ENCODE peak calls at places on chromosomes 12 and 14, in four cellular contexts. One of them, this sample, is unnamed.
A peak's percentile ranks its signal among the peaks of the same experiment; 100 is the strongest.

GRCh38 chr14:99062216-99062615 is 209.8 kb downstream of the BCL11B start:
- DNase-seq in H1: no peak
- DNase-seq in K562: no peak
- DNase-seq in HepG2: no peak
- DNase-seq in this sample: no peak

GRCh38 chr14:68607081-68607851 is 185.6 kb downstream of the ZFP36L1 start:
- DNase-seq in H1: no peak
- DNase-seq in K562: no peak
- DNase-seq in HepG2: peak; percentile 68
- DNase-seq in this sample: no peak

GRCh38 chr14:85934123-85934885 is 404.4 kb downstream of the FLRT2 start:
- DNase-seq in H1: no peak
- DNase-seq in K562: no peak
- DNase-seq in HepG2: peak; percentile 15
- DNase-seq in this sample: peak; percentile 13

GRCh38 chr12:111570090-111570961 is 28.8 kb downstream of the ATXN2 start:
- DNase-seq in H1: no peak
- DNase-seq in K562: no peak
- DNase-seq in HepG2: no peak
- DNase-seq in this sample: peak; percentile 74

GRCh38 chr14:68394719-68395117 is 398.1 kb downstream of the ZFP36L1 start:
- DNase-seq in H1: no peak
- DNase-seq in K562: no peak
- DNase-seq in HepG2: no peak
- DNase-seq in this sample: no peak

GRCh38 chr12:11958216-11959091 is 112.3 kb upstream of the BCL2L14 start:
- DNase-seq in H1: no peak
- DNase-seq in K562: no peak
- DNase-seq in HepG2: peak; percentile 8
- DNase-seq in this sample: peak; percentile 43

GRCh38 chr14:91753501-91754128 is 21.7 kb upstream of the CATSPERB start:
- DNase-seq in H1: no peak
- DNase-seq in K562: no peak
- DNase-seq in HepG2: no peak
- DNase-seq in this sample: no peak

GRCh38 chr12:94145231-94145979 is 3.0 kb upstream of the PLXNC1 start:
- DNase-seq in H1: no peak
- DNase-seq in K562: peak; percentile 37
- DNase-seq in HepG2: no peak
- DNase-seq in this sample: peak; percentile 42

GRCh38 chr14:37865719-37866549 is 270.5 kb downstream of the TTC6 start:
- DNase-seq in H1: no peak
- DNase-seq in K562: no peak
- DNase-seq in HepG2: peak; percentile 32
- DNase-seq in this sample: no peak

GRCh38 chr12:95548056-95548538 is 3.2 kb downstream of the USP44 start:
- DNase-seq in H1: no peak
- DNase-seq in K562: peak; percentile 23
- DNase-seq in HepG2: no peak
- DNase-seq in this sample: no peak
- TF ChIP-seq RFX5 in H1: no peak
- TF ChIP-seq RFX5 in K562: no peak
- TF ChIP-seq RFX5 in HepG2: no peak
- TF ChIP-seq RFX5 in this sample: no peak

DNA sequence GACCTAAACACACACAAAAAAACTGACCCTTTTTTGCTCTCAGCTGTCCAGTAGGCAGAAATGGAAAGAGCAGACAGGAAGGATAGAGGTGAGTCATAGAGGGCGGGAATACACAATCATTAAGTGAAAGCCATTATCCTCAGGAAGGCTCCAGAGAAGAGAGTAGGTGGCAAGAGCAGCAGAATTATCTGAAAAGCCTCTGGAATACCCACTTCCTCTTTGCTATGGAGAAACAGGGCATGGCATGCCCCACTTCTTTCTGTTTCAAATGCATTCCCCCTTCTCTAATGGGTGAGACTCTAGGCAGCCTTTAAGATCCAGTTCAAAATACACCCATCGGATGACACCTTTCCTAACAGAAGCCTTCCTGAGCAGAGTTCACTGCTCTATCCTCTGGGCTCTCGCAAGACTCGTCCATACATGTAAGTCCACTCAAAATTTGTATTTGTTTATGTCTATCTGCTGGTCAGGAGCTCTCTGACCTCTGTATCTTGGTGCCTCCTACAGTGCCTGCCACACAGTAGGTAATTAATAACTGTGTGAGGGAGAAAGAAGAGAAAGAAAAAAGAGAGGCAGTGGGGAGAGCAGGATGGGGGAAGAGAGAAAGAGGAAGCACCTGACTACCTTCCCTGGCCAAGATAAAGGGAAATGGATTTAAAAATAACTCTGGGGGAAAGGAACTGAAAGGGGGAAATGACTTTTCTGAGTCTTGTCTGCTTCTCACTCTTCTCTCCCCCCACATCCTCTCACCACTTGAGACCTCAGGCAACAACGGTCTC is 8.5 kb downstream of the KLHL33 start:
- DNase-seq in H1: no peak
- DNase-seq in K562: peak; percentile 58
- DNase-seq in HepG2: peak; percentile 68
- DNase-seq in this sample: peak; percentile 20
- TF ChIP-seq PHF8 in H1: no peak
- TF ChIP-seq PHF8 in K562: peak; percentile 25
- TF ChIP-seq PHF8 in HepG2: no peak
- TF ChIP-seq PHF8 in this sample: no peak

GRCh38 chr14:29926701-29927595 is 699 bp downstream of the PRKD1 start:
- DNase-seq in H1: no peak
- DNase-seq in K562: no peak
- DNase-seq in HepG2: peak; percentile 54
- DNase-seq in this sample: peak; percentile 59

GRCh38 chr14:29925106-29925722 is 2.4 kb downstream of the PRKD1 start:
- DNase-seq in H1: no peak
- DNase-seq in K562: no peak
- DNase-seq in HepG2: no peak
- DNase-seq in this sample: no peak

GRCh38 chr14:29926228-29926627 is 1.4 kb downstream of the PRKD1 start:
- DNase-seq in H1: no peak
- DNase-seq in K562: no peak
- DNase-seq in HepG2: no peak
- DNase-seq in this sample: no peak

GRCh38 chr14:29927596-29928341 is at the start of gene PRKD1:
- DNase-seq in H1: no peak
- DNase-seq in K562: peak; percentile 68
- DNase-seq in HepG2: peak; percentile 28
- DNase-seq in this sample: peak; percentile 66

DNA sequence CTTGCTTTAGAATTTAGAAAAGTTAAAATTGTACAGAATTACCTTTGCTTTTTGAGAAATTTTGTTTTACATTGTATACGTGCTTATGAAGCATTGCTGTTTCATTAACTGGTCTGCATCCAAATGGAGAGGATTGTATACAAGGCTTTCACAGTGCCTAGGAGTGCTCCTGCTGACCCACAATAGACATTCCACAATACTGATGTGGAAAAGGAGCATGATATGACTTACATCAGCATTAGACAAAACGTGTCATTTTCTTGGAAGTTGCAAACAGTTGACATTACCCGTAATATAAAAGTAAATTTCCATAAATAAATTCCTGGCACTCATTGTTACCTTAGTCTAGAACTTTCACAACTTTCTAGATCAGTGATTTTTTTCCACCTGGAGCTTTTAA is 1.9 kb downstream of the PRKD1 start:
- DNase-seq in H1: no peak
- DNase-seq in K562: no peak
- DNase-seq in HepG2: no peak
- DNase-seq in this sample: no peak
- TF ChIP-seq RFX5 in H1: no peak
- TF ChIP-seq RFX5 in K562: no peak
- TF ChIP-seq RFX5 in HepG2: no peak
- TF ChIP-seq RFX5 in this sample: no peak

GRCh38 chr12:13164859-13165577 is 31.5 kb upstream of the EMP1 start:
- DNase-seq in H1: no peak
- DNase-seq in K562: no peak
- DNase-seq in HepG2: no peak
- DNase-seq in this sample: no peak

GRCh38 chr12:13167226-13167625 is 29.3 kb upstream of the EMP1 start:
- DNase-seq in H1: no peak
- DNase-seq in K562: no peak
- DNase-seq in HepG2: no peak
- DNase-seq in this sample: no peak

GRCh38 chr12:13165578-13166120 is 30.9 kb upstream of the EMP1 start:
- DNase-seq in H1: no peak
- DNase-seq in K562: no peak
- DNase-seq in HepG2: no peak
- DNase-seq in this sample: peak; percentile 46

GRCh38 chr12:13169255-13169654 is 27.3 kb upstream of the EMP1 start:
- DNase-seq in H1: no peak
- DNase-seq in K562: no peak
- DNase-seq in HepG2: no peak
- DNase-seq in this sample: no peak

GRCh38 chr12:13167906-13168305 is 28.6 kb upstream of the EMP1 start:
- DNase-seq in H1: no peak
- DNase-seq in K562: no peak
- DNase-seq in HepG2: no peak
- DNase-seq in this sample: no peak
- TF ChIP-seq PHF8 in H1: no peak
- TF ChIP-seq PHF8 in K562: no peak
- TF ChIP-seq PHF8 in HepG2: no peak
- TF ChIP-seq PHF8 in this sample: no peak